ENCODE peak calls at places on chromosomes 11 and 22, in six cellular contexts. V, M, B, L, Q and W are unnamed samples.

GRCh38 chr11:77195071-77195705 is 67.1 kb downstream of the MYO7A start:
- DNase-seq in V (no peak), M (no peak), B (no peak), L (no peak), Q (no peak), W (no peak)

GRCh38 chr11:119206512-119207299 is 567 bp downstream of the CBL start:
- DNase-seq in V (peak), M (no peak), B (no peak), L (peak), Q (peak), W (no peak)

GRCh38 chr11:2303627-2304155 is 1.9 kb downstream of the TSPAN32 start:
- DNase-seq in V (no peak), M (peak), B (no peak), L (no peak), Q (no peak), W (no peak)

GRCh38 chr22:45502215-45503070 is at the start of gene FBLN1:
- DNase-seq in V (no peak), M (no peak), B (no peak), L (no peak), Q (no peak), W (no peak)

GRCh38 chr11:86954288-86955110 is 696 bp downstream of the FZD4 start:
- DNase-seq in V (no peak), M (no peak), B (no peak), L (peak), Q (no peak), W (no peak)

GRCh38 chr11:29243616-29244015 is 773.2 kb downstream of the KCNA4 start:
- DNase-seq in V (no peak), M (no peak), B (peak), L (no peak), Q (no peak), W (no peak)

GRCh38 chr11:35337136-35337918 is 82.0 kb downstream of the SLC1A2 start:
- DNase-seq in V (peak), M (no peak), B (peak), L (peak), Q (no peak), W (peak)

GRCh38 chr11:47111318-47111804 is 65.3 kb downstream of the ARFGAP2 start:
- DNase-seq in V (no peak), M (no peak), B (no peak), L (no peak), Q (no peak), W (no peak)

GRCh38 chr22:49771266-49772065 is 56.2 kb downstream of the BRD1 start:
- DNase-seq in V (no peak), M (no peak), B (no peak), L (no peak), Q (no peak), W (no peak)

GRCh38 chr11:102730036-102730815 is 5.5 kb upstream of the MMP8 start:
- DNase-seq in V (no peak), M (no peak), B (peak), L (no peak), Q (no peak), W (no peak)

GRCh38 chr22:46043816-46044717 is 67.1 kb upstream of the WNT7B start:
- DNase-seq in V (peak), M (peak), B (no peak), L (peak), Q (no peak), W (no peak)

GRCh38 chr11:126992065-126992803 is 8.3 kb downstream of the KIRREL3 start:
- DNase-seq in V (no peak), M (no peak), B (peak), L (peak), Q (no peak), W (peak)

GRCh38 chr11:45791524-45791923 is 13.4 kb upstream of the SLC35C1 start:
- DNase-seq in V (no peak), M (no peak), B (no peak), L (no peak), Q (no peak), W (no peak)

GRCh38 chr22:40055143-40055926 is 60.6 kb downstream of the FAM83F start:
- DNase-seq in V (no peak), M (no peak), B (no peak), L (peak), Q (no peak), W (no peak)

GRCh38 chr11:45897556-45897955 is 9.5 kb downstream of the FREY1 start:
- DNase-seq in V (no peak), M (no peak), B (no peak), L (no peak), Q (no peak), W (no peak)

GRCh38 chr11:59615132-59615636 is 390 bp downstream of the OSBP start:
- DNase-seq in V (peak), M (peak), B (no peak), L (peak), Q (no peak), W (no peak)

GRCh38 chr11:100866453-100866852 is 179.4 kb downstream of the ARHGAP42 start:
- DNase-seq in V (no peak), M (no peak), B (no peak), L (no peak), Q (no peak), W (no peak)

GRCh38 chr11:92886243-92886905 is 83.1 kb upstream of the MTNR1B start:
- DNase-seq in V (peak), M (no peak), B (peak), L (peak), Q (peak), W (peak)

GRCh38 chr11:75558939-75559843 is 2.9 kb upstream of the SERPINH1 start:
- DNase-seq in V (no peak), M (no peak), B (no peak), L (no peak), Q (no peak), W (peak)

GRCh38 chr11:79100093-79100704 is 340.6 kb downstream of the TENM4 start:
- DNase-seq in V (no peak), M (peak), B (no peak), L (peak), Q (no peak), W (no peak)

GRCh38 chr11:77446911-77447629 is 26.8 kb downstream of the PAK1 start:
- DNase-seq in V (no peak), M (no peak), B (no peak), L (peak), Q (no peak), W (no peak)

GRCh38 chr22:38564669-38565068 is 5.3 kb downstream of the DMC1 start:
- DNase-seq in V (no peak), M (no peak), B (no peak), L (no peak), Q (no peak), W (no peak)

GRCh38 chr11:134656861-134657540 is 245.0 kb upstream of the B3GAT1 start:
- DNase-seq in V (no peak), M (peak), B (no peak), L (no peak), Q (no peak), W (no peak)

GRCh38 chr11:70623906-70624597 is 225.7 kb downstream of the CTTN start:
- DNase-seq in V (no peak), M (no peak), B (no peak), L (no peak), Q (no peak), W (no peak)

GRCh38 chr11:128513915-128514681 is 73.3 kb downstream of the ETS1 start:
- DNase-seq in V (no peak), M (no peak), B (no peak), L (no peak), Q (no peak), W (no peak)
- H3K4me3 ChIP-seq in V (no peak), M (no peak), B (no peak), L (no peak), Q (no peak), W (no peak)

DNA sequence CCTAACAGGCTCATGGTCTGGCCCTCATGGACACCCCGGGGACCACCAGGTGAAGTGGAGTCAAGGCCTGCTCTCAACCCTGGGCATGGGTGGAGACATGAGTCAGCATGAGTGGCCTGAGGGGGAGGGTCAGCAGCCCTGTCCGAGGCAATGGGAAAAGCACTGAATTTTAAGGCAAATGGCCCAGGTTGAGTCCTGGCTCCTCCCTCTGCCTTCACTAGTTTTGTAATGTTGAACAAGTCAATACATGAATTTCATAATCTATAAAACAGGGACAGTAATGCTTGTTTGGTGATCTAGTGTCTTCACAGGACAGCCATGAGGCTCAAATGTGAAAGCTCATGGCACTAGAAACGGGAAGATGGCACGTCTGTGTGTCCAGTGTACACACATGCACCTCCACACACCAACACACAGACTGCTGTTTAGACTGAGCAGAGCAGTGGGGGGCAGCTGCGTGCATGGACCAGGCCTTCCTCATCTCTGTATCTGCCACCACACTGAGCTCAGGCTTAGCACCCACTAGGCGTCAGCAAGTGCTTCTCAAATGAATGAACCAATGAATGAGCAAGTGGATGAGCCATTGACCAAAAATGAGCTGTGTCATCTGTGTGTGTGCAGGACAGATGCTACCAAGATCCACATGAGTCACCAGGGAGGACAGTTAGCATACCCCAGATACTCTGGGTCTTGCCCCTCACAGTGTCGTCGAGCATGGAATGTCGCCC is 63.4 kb downstream of the NRXN2 start:
- DNase-seq in V (no peak), M (no peak), B (peak), L (peak), Q (no peak), W (no peak)
- H3K4me3 ChIP-seq in V (no peak), M (no peak), B (no peak), L (no peak), Q (no peak), W (no peak)

DNA sequence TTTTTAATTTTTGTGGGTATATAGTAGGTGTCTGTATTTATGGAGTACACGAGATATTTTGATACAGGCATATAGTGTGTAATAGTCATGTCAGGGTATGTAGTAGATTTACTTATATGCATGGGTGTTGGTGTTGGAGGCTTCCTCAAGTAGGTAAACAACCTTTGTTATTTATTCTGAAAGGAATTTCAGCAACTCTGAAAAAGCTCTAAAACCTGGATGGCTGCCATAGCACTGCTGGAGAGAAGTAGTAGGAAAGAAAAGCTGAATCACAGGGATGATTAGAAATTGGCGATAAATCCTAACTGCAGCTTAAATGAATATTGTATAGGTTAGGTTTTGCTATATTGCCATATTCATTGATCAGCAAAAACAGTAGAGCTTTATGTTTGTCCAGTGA is 44.4 kb upstream of the ST14 start:
- DNase-seq in V (no peak), M (no peak), B (peak), L (no peak), Q (no peak), W (peak)
- H3K4me3 ChIP-seq in V (no peak), M (no peak), B (no peak), L (no peak), Q (no peak), W (no peak)

GRCh38 chr22:37145415-37146385 is 4.0 kb downstream of the IL2RB start:
- DNase-seq in V (no peak), M (no peak), B (no peak), L (peak), Q (no peak), W (no peak)
- H3K4me3 ChIP-seq in V (no peak), M (no peak), B (no peak), L (no peak), Q (no peak), W (no peak)

GRCh38 chr22:44363214-44363979 is 50.6 kb upstream of the SHISAL1 start:
- DNase-seq in V (no peak), M (peak), B (peak), L (peak), Q (no peak), W (peak)
- H3K4me3 ChIP-seq in V (no peak), M (no peak), B (peak), L (no peak), Q (no peak), W (no peak)

DNA sequence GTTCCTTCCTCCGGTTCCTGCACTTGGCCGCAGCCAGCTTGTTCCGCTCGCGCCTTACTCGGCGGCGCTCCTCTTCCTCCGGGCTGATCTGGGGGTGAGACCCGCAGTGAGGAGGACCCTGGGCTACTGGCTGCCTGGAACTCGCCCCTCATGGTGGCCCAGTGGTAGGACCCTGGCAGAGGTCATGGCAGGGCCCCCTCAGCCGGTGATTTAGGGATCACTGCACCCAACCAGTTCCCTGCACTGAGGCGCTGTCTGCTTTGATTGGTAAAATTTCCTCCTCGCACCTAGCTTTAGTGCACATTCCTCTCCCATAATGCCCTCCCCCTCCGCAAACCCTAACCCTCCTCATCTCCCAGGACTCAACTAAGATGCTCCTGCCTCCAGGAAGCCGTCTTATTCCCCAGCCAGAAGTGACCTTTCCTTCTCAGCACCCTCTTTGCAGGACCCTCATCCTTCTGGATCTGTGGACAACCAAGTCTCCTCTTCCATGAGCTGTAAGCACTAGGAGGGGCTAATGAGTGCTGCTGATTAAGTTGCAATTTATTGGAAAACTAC is 3.6 kb downstream of the CCDC85B start:
- DNase-seq in V (no peak), M (no peak), B (no peak), L (no peak), Q (no peak), W (no peak)
- H3K4me3 ChIP-seq in V (no peak), M (peak), B (peak), L (no peak), Q (no peak), W (no peak)

DNA sequence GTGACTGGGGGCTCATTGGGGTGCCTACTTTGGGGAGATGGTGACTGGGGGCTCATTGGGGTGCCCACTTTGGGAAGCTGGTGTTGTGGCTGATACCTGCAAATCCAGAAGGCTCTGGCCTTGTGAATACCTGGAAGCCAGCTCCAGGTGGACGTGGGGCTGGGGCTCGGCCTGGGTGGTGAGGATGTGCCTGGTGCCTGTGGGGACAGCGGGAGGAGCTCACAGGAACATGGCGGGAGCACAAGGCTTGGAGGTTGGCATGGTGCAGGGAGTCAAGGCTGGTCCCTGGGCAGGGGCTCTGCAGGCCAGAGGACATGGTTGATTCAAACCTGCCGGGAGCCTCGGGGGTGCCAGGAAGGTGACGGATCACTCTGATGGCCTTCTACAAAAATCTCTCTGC is 1165.7 kb downstream of the BRD1 start:
- DNase-seq in V (no peak), M (no peak), B (no peak), L (no peak), Q (no peak), W (no peak)
- H3K4me3 ChIP-seq in V (no peak), M (no peak), B (no peak), L (no peak), Q (no peak), W (no peak)

GRCh38 chr11:44670814-44671213 is 55.9 kb upstream of the TSPAN18 start:
- DNase-seq in V (no peak), M (no peak), B (no peak), L (no peak), Q (peak), W (no peak)

GRCh38 chr11:44675906-44676305 is 50.9 kb upstream of the TSPAN18 start:
- DNase-seq in V (no peak), M (no peak), B (no peak), L (no peak), Q (no peak), W (no peak)

GRCh38 chr11:44671234-44671633 is 55.5 kb upstream of the TSPAN18 start:
- DNase-seq in V (no peak), M (no peak), B (no peak), L (no peak), Q (peak), W (no peak)

GRCh38 chr11:44674809-44675208 is 52.0 kb upstream of the TSPAN18 start:
- DNase-seq in V (no peak), M (no peak), B (no peak), L (peak), Q (no peak), W (no peak)

GRCh38 chr11:44673691-44674090 is 53.1 kb upstream of the TSPAN18 start:
- DNase-seq in V (no peak), M (no peak), B (no peak), L (no peak), Q (no peak), W (no peak)
- H3K4me3 ChIP-seq in V (no peak), M (no peak), B (no peak), L (no peak), Q (no peak), W (no peak)